ENCODE peak calls at places on chromosomes 12 and 14, in eight cellular contexts. C is AG08396, G is upper lobe of right lung, M is amniotic stem cell, U is type B pancreatic cell, W is astrocyte of the spinal cord, Y is GM04503, F is anterior cingulate cortex. A is an unnamed sample.

GRCh38 chr12:109287181-109287580 is 21.9 kb downstream of the FOXN4 start:
- DNase-seq in U (no peak), F (no peak), G (no peak), W (no peak), C (no peak), M (no peak), Y (no peak), A (no peak)

GRCh38 chr12:25546318-25546717 is 6.8 kb downstream of the LMNTD1 start:
- DNase-seq in F (no peak), C (no peak), U (no peak), M (no peak), G (no peak), Y (no peak), W (no peak), A (no peak)

GRCh38 chr14:68216957-68217356 is 397.4 kb downstream of the RAD51B start:
- DNase-seq in F (no peak), U (no peak), W (no peak), G (no peak), Y (no peak), M (no peak), C (no peak), A (no peak)

GRCh38 chr12:75599061-75599460 is 87.7 kb upstream of the KRR1 start:
- DNase-seq in M (no peak), G (no peak), C (no peak), W (no peak), F (no peak), Y (no peak), U (no peak), A (no peak)

GRCh38 chr12:72448805-72449204 is 176.6 kb downstream of the TRHDE start:
- DNase-seq in G (no peak), W (no peak), M (no peak), C (no peak), Y (no peak), F (no peak), U (no peak), A (no peak)

GRCh38 chr12:13964666-13965065 is 16.7 kb downstream of the GRIN2B start:
- DNase-seq in C (no peak), U (no peak), F (no peak), Y (no peak), M (no peak), W (no peak), G (no peak), A (no peak)

GRCh38 chr12:89138048-89138852 is 214.1 kb downstream of the DUSP6 start:
- DNase-seq in W (peak), Y (no peak), U (no peak), M (no peak), C (no peak), G (no peak), F (no peak), A (no peak)

GRCh38 chr14:51208982-51209381 is 31.1 kb upstream of the TMX1 start:
- DNase-seq in F (no peak), Y (no peak), M (no peak), G (no peak), U (no peak), C (no peak), W (no peak), A (no peak)

GRCh38 chr12:116027551-116027821 is 250.0 kb downstream of the MED13L start:
- DNase-seq in M (no peak), U (no peak), F (no peak), Y (no peak), C (no peak), W (no peak), G (no peak), A (no peak)

GRCh38 chr14:89509891-89510290 is 92.9 kb upstream of the FOXN3 start:
- DNase-seq in G (no peak), M (no peak), W (peak), F (no peak), C (no peak), U (no peak), Y (no peak), A (no peak)

GRCh38 chr14:71720978-71721624 is 211.1 kb upstream of the RGS6 start:
- DNase-seq in U (no peak), M (peak), C (peak), Y (peak), W (peak), F (no peak), G (no peak), A (no peak)

GRCh38 chr12:95882873-95883272 is 24.1 kb downstream of the SNRPF start:
- DNase-seq in Y (no peak), W (no peak), C (no peak), U (no peak), F (no peak), M (no peak), G (no peak), A (no peak)

GRCh38 chr14:89417469-89418225 is 614 bp upstream of the FOXN3 start:
- DNase-seq in C (peak), Y (no peak), F (peak), U (peak), W (peak), M (peak), G (peak), A (no peak)

GRCh38 chr12:67533159-67533558 is 115.4 kb upstream of the DYRK2 start:
- DNase-seq in M (no peak), W (peak), F (no peak), G (no peak), U (no peak), Y (no peak), C (no peak), A (no peak)

GRCh38 chr12:93704122-93704521 is 26.9 kb downstream of the CRADD start:
- DNase-seq in M (no peak), G (no peak), W (no peak), U (no peak), C (no peak), Y (no peak), F (no peak), A (no peak)

A was measured in AG09309.